ENCODE peak calls at places on chromosome 21, in nine cellular contexts. One of them, this sample, is unnamed.

GRCh38 chr21:35086357-35086756 is 37.3 kb upstream of the RUNX1 start:
- DNase-seq in fibroblast of lung: peak; percentile 20
- DNase-seq in RWPE2: no peak
- DNase-seq in IMR-90: peak; percentile 54
- DNase-seq in aorta: no peak
- DNase-seq in HCT116: no peak
- DNase-seq in sigmoid colon: no peak
- DNase-seq in psoas muscle: no peak
- DNase-seq in neural progenitor cell: no peak
- DNase-seq in this sample: no peak

GRCh38 chr21:25501996-25502665 is 105.2 kb downstream of the MRPL39 start:
- DNase-seq in psoas muscle: no peak
- DNase-seq in fibroblast of lung: no peak
- DNase-seq in RWPE2: no peak
- DNase-seq in aorta: no peak
- DNase-seq in sigmoid colon: no peak
- DNase-seq in IMR-90: no peak
- DNase-seq in HCT116: no peak
- DNase-seq in neural progenitor cell: no peak
- DNase-seq in this sample: no peak

GRCh38 chr21:17460094-17460493 is 52.7 kb upstream of the CXADR start:
- DNase-seq in fibroblast of lung: peak; percentile 58
- DNase-seq in sigmoid colon: no peak
- DNase-seq in IMR-90: no peak
- DNase-seq in RWPE2: no peak
- DNase-seq in psoas muscle: no peak
- DNase-seq in aorta: no peak
- DNase-seq in neural progenitor cell: no peak
- DNase-seq in HCT116: no peak
- DNase-seq in this sample: no peak

GRCh38 chr21:24995206-24995605 is 612.1 kb downstream of the MRPL39 start:
- DNase-seq in RWPE2: no peak
- DNase-seq in aorta: no peak
- DNase-seq in IMR-90: no peak
- DNase-seq in psoas muscle: no peak
- DNase-seq in fibroblast of lung: no peak
- DNase-seq in neural progenitor cell: peak; percentile 12
- DNase-seq in HCT116: no peak
- DNase-seq in sigmoid colon: no peak
- DNase-seq in this sample: no peak

GRCh38 chr21:46100426-46100825 is 2.5 kb downstream of the COL6A2 start:
- DNase-seq in fibroblast of lung: peak; percentile 76
- DNase-seq in HCT116: no peak
- DNase-seq in psoas muscle: peak; percentile 30
- DNase-seq in neural progenitor cell: no peak
- DNase-seq in RWPE2: no peak
- DNase-seq in aorta: no peak
- DNase-seq in IMR-90: peak; percentile 64
- DNase-seq in sigmoid colon: peak; percentile 34
- DNase-seq in this sample: no peak

GRCh38 chr21:26920055-26920454 is 46.8 kb downstream of the ADAMTS5 start:
- DNase-seq in sigmoid colon: no peak
- DNase-seq in fibroblast of lung: peak; percentile 53
- DNase-seq in aorta: no peak
- DNase-seq in HCT116: no peak
- DNase-seq in psoas muscle: no peak
- DNase-seq in IMR-90: peak; percentile 53
- DNase-seq in neural progenitor cell: no peak
- DNase-seq in RWPE2: no peak
- DNase-seq in this sample: no peak

GRCh38 chr21:34596561-34597271 is 18.2 kb downstream of the RCAN1 start:
- DNase-seq in sigmoid colon: no peak
- DNase-seq in HCT116: no peak
- DNase-seq in psoas muscle: no peak
- DNase-seq in aorta: no peak
- DNase-seq in fibroblast of lung: no peak
- DNase-seq in RWPE2: no peak
- DNase-seq in neural progenitor cell: no peak
- DNase-seq in IMR-90: no peak
- DNase-seq in this sample: no peak

GRCh38 chr21:15009964-15010363 is 54.8 kb downstream of the NRIP1 start:
- DNase-seq in neural progenitor cell: no peak
- DNase-seq in HCT116: no peak
- DNase-seq in RWPE2: no peak
- DNase-seq in aorta: no peak
- DNase-seq in IMR-90: peak; percentile 91
- DNase-seq in fibroblast of lung: peak; percentile 79
- DNase-seq in sigmoid colon: no peak
- DNase-seq in psoas muscle: no peak
- DNase-seq in this sample: no peak

GRCh38 chr21:21383126-21383525 is 384.9 kb downstream of the NCAM2 start:
- DNase-seq in aorta: no peak
- DNase-seq in IMR-90: peak; percentile 11
- DNase-seq in HCT116: no peak
- DNase-seq in RWPE2: no peak
- DNase-seq in fibroblast of lung: peak; percentile 16
- DNase-seq in sigmoid colon: no peak
- DNase-seq in neural progenitor cell: no peak
- DNase-seq in psoas muscle: no peak
- DNase-seq in this sample: no peak

GRCh38 chr21:14545906-14546480 is at the start of gene SAMSN1:
- DNase-seq in sigmoid colon: peak; percentile 69
- DNase-seq in IMR-90: no peak
- DNase-seq in RWPE2: no peak
- DNase-seq in aorta: peak; percentile 64
- DNase-seq in fibroblast of lung: no peak
- DNase-seq in HCT116: no peak
- DNase-seq in neural progenitor cell: no peak
- DNase-seq in psoas muscle: no peak
- DNase-seq in this sample: no peak

GRCh38 chr21:40717008-40717407 is 129.9 kb downstream of the DSCAM start:
- DNase-seq in RWPE2: no peak
- DNase-seq in fibroblast of lung: no peak
- DNase-seq in IMR-90: no peak
- DNase-seq in HCT116: no peak
- DNase-seq in sigmoid colon: no peak
- DNase-seq in aorta: no peak
- DNase-seq in neural progenitor cell: no peak
- DNase-seq in psoas muscle: no peak
- DNase-seq in this sample: no peak

GRCh38 chr21:34817821-34818662 is 149.2 kb downstream of the CLIC6 start:
- DNase-seq in sigmoid colon: no peak
- DNase-seq in RWPE2: no peak
- DNase-seq in IMR-90: no peak
- DNase-seq in neural progenitor cell: no peak
- DNase-seq in fibroblast of lung: no peak
- DNase-seq in aorta: no peak
- DNase-seq in psoas muscle: no peak
- DNase-seq in HCT116: no peak
- DNase-seq in this sample: no peak

GRCh38 chr21:43207868-43208267 is 39.1 kb downstream of the CRYAA start:
- DNase-seq in IMR-90: no peak
- DNase-seq in fibroblast of lung: no peak
- DNase-seq in aorta: no peak
- DNase-seq in psoas muscle: no peak
- DNase-seq in RWPE2: peak; percentile 23
- DNase-seq in HCT116: no peak
- DNase-seq in sigmoid colon: peak; percentile 22
- DNase-seq in neural progenitor cell: no peak
- DNase-seq in this sample: no peak

GRCh38 chr21:38810826-38811164 is 5.1 kb downstream of the ETS2 start:
- DNase-seq in fibroblast of lung: peak; percentile 37
- DNase-seq in HCT116: no peak
- DNase-seq in sigmoid colon: no peak
- DNase-seq in RWPE2: no peak
- DNase-seq in psoas muscle: no peak
- DNase-seq in IMR-90: no peak
- DNase-seq in neural progenitor cell: no peak
- DNase-seq in aorta: no peak
- DNase-seq in this sample: no peak
- H3K4me1 ChIP-seq in fibroblast of lung: no peaks in the 10 kb centered on the region
- H3K4me1 ChIP-seq in HCT116: peaks cover 19% of the 10 kb centered on the region
- H3K4me1 ChIP-seq in sigmoid colon: peaks cover 76% of the 10 kb centered on the region
- H3K4me1 ChIP-seq in RWPE2: peaks cover 60% of the 10 kb centered on the region
- H3K4me1 ChIP-seq in psoas muscle: peaks cover 34% of the 10 kb centered on the region
- H3K4me1 ChIP-seq in IMR-90: peaks cover 23% of the 10 kb centered on the region
- H3K4me1 ChIP-seq in neural progenitor cell: peaks cover 40% of the 10 kb centered on the region
- H3K4me1 ChIP-seq in aorta: peaks cover 2% of the 10 kb centered on the region
- H3K4me1 ChIP-seq in this sample: peaks cover 58% of the 10 kb centered on the region

GRCh38 chr21:44805226-44805625 is 3.6 kb upstream of the UBE2G2 start:
- DNase-seq in neural progenitor cell: no peak
- DNase-seq in RWPE2: no peak
- DNase-seq in sigmoid colon: no peak
- DNase-seq in IMR-90: no peak
- DNase-seq in HCT116: no peak
- DNase-seq in fibroblast of lung: no peak
- DNase-seq in psoas muscle: no peak
- DNase-seq in aorta: no peak
- DNase-seq in this sample: no peak

GRCh38 chr21:44802396-44803153 is 955 bp upstream of the UBE2G2 start:
- DNase-seq in sigmoid colon: no peak
- DNase-seq in aorta: no peak
- DNase-seq in RWPE2: no peak
- DNase-seq in IMR-90: no peak
- DNase-seq in psoas muscle: no peak
- DNase-seq in fibroblast of lung: peak; percentile 13
- DNase-seq in HCT116: no peak
- DNase-seq in neural progenitor cell: peak; percentile 72
- DNase-seq in this sample: peak; percentile 38

GRCh38 chr21:44801468-44802395 is at the start of gene UBE2G2:
- DNase-seq in sigmoid colon: peak; percentile 87
- DNase-seq in fibroblast of lung: peak; percentile 76
- DNase-seq in psoas muscle: peak; percentile 86
- DNase-seq in RWPE2: peak; percentile 77
- DNase-seq in HCT116: peak; percentile 27
- DNase-seq in neural progenitor cell: peak; percentile 88
- DNase-seq in IMR-90: peak; percentile 65
- DNase-seq in aorta: peak; percentile 85
- DNase-seq in this sample: peak; percentile 93

GRCh38 chr21:44804762-44805161 is 3.1 kb upstream of the UBE2G2 start:
- DNase-seq in psoas muscle: no peak
- DNase-seq in sigmoid colon: no peak
- DNase-seq in fibroblast of lung: no peak
- DNase-seq in IMR-90: no peak
- DNase-seq in neural progenitor cell: no peak
- DNase-seq in HCT116: no peak
- DNase-seq in aorta: no peak
- DNase-seq in RWPE2: no peak
- DNase-seq in this sample: no peak

GRCh38 chr21:44803651-44804050 is 2.0 kb upstream of the UBE2G2 start:
- DNase-seq in sigmoid colon: no peak
- DNase-seq in aorta: no peak
- DNase-seq in neural progenitor cell: no peak
- DNase-seq in fibroblast of lung: no peak
- DNase-seq in IMR-90: no peak
- DNase-seq in HCT116: no peak
- DNase-seq in psoas muscle: no peak
- DNase-seq in RWPE2: no peak
- DNase-seq in this sample: no peak
- H3K27ac ChIP-seq in sigmoid colon: no peak overlapping the region
- H3K27ac ChIP-seq in aorta: no peak overlapping the region
- H3K27ac ChIP-seq in neural progenitor cell: no peak overlapping the region
- H3K27ac ChIP-seq in fibroblast of lung: no peak overlapping the region
- H3K27ac ChIP-seq in IMR-90: no peak overlapping the region
- H3K27ac ChIP-seq in HCT116: no peak overlapping the region
- H3K27ac ChIP-seq in psoas muscle: no peak overlapping the region
- H3K27ac ChIP-seq in RWPE2: no peak overlapping the region
- H3K27ac ChIP-seq in this sample: no peak overlapping the region

GRCh38 chr21:31008355-31008754 is 29.9 kb downstream of the KRTAP19-8 start:
- DNase-seq in sigmoid colon: no peak
- DNase-seq in HCT116: no peak
- DNase-seq in aorta: no peak
- DNase-seq in psoas muscle: no peak
- DNase-seq in neural progenitor cell: no peak
- DNase-seq in fibroblast of lung: no peak
- DNase-seq in IMR-90: no peak
- DNase-seq in RWPE2: no peak
- DNase-seq in this sample: no peak

GRCh38 chr21:31012133-31013089 is 25.9 kb downstream of the KRTAP19-8 start:
- DNase-seq in HCT116: no peak
- DNase-seq in IMR-90: no peak
- DNase-seq in sigmoid colon: no peak
- DNase-seq in RWPE2: no peak
- DNase-seq in fibroblast of lung: no peak
- DNase-seq in aorta: no peak
- DNase-seq in neural progenitor cell: no peak
- DNase-seq in psoas muscle: no peak
- DNase-seq in this sample: no peak

GRCh38 chr21:31011412-31011811 is 26.9 kb downstream of the KRTAP19-8 start:
- DNase-seq in aorta: no peak
- DNase-seq in IMR-90: no peak
- DNase-seq in sigmoid colon: no peak
- DNase-seq in fibroblast of lung: no peak
- DNase-seq in psoas muscle: no peak
- DNase-seq in neural progenitor cell: no peak
- DNase-seq in RWPE2: no peak
- DNase-seq in HCT116: no peak
- DNase-seq in this sample: no peak
- H3K4me3 ChIP-seq in aorta: no peak overlapping the region
- H3K4me3 ChIP-seq in IMR-90: no peak overlapping the region
- H3K4me3 ChIP-seq in sigmoid colon: no peak overlapping the region
- H3K4me3 ChIP-seq in fibroblast of lung: no peak overlapping the region
- H3K4me3 ChIP-seq in psoas muscle: no peak overlapping the region
- H3K4me3 ChIP-seq in neural progenitor cell: no peak overlapping the region
- H3K4me3 ChIP-seq in RWPE2: no peak overlapping the region
- H3K4me3 ChIP-seq in HCT116: no peak overlapping the region
- H3K4me3 ChIP-seq in this sample: no peak overlapping the region

GRCh38 chr21:42061195-42061865 is 9.8 kb upstream of the UMODL1 start:
- DNase-seq in sigmoid colon: peak; percentile 78
- DNase-seq in psoas muscle: no peak
- DNase-seq in IMR-90: no peak
- DNase-seq in RWPE2: peak; percentile 26
- DNase-seq in neural progenitor cell: no peak
- DNase-seq in HCT116: no peak
- DNase-seq in aorta: peak; percentile 86
- DNase-seq in fibroblast of lung: no peak
- DNase-seq in this sample: no peak

GRCh38 chr21:42063578-42064521 is 7.3 kb upstream of the UMODL1 start:
- DNase-seq in HCT116: no peak
- DNase-seq in neural progenitor cell: peak; percentile 39
- DNase-seq in sigmoid colon: no peak
- DNase-seq in fibroblast of lung: no peak
- DNase-seq in IMR-90: no peak
- DNase-seq in aorta: no peak
- DNase-seq in RWPE2: peak; percentile 68
- DNase-seq in psoas muscle: no peak
- DNase-seq in this sample: no peak

GRCh38 chr21:42062543-42063022 is 8.5 kb upstream of the UMODL1 start:
- DNase-seq in HCT116: no peak
- DNase-seq in sigmoid colon: no peak
- DNase-seq in psoas muscle: no peak
- DNase-seq in neural progenitor cell: no peak
- DNase-seq in fibroblast of lung: no peak
- DNase-seq in aorta: peak; percentile 65
- DNase-seq in RWPE2: no peak
- DNase-seq in IMR-90: no peak
- DNase-seq in this sample: no peak

GRCh38 chr21:42061866-42062542 is 9.1 kb upstream of the UMODL1 start:
- DNase-seq in neural progenitor cell: peak; percentile 27
- DNase-seq in sigmoid colon: no peak
- DNase-seq in HCT116: no peak
- DNase-seq in IMR-90: no peak
- DNase-seq in psoas muscle: no peak
- DNase-seq in RWPE2: peak; percentile 19
- DNase-seq in fibroblast of lung: no peak
- DNase-seq in aorta: no peak
- DNase-seq in this sample: no peak

GRCh38 chr21:42063206-42063577 is 7.9 kb upstream of the UMODL1 start:
- DNase-seq in psoas muscle: no peak
- DNase-seq in RWPE2: peak; percentile 38
- DNase-seq in fibroblast of lung: no peak
- DNase-seq in neural progenitor cell: no peak
- DNase-seq in aorta: no peak
- DNase-seq in HCT116: no peak
- DNase-seq in IMR-90: no peak
- DNase-seq in sigmoid colon: no peak
- DNase-seq in this sample: no peak
- H3K4me1 ChIP-seq in psoas muscle: no peaks in the 10 kb centered on the region
- H3K4me1 ChIP-seq in RWPE2: peaks cover 14% of the 10 kb centered on the region
- H3K4me1 ChIP-seq in fibroblast of lung: no peaks in the 10 kb centered on the region
- H3K4me1 ChIP-seq in neural progenitor cell: peaks cover 20% of the 10 kb centered on the region
- H3K4me1 ChIP-seq in aorta: no peaks in the 10 kb centered on the region
- H3K4me1 ChIP-seq in HCT116: peaks cover 8% of the 10 kb centered on the region
- H3K4me1 ChIP-seq in IMR-90: peaks cover 3% of the 10 kb centered on the region
- H3K4me1 ChIP-seq in sigmoid colon: no peaks in the 10 kb centered on the region
- H3K4me1 ChIP-seq in this sample: peaks cover 11% of the 10 kb centered on the region